ENCODE peak calls at places on chromosomes 7 and 10, in seven cellular contexts. V is kidney; Y is AG04450; P is endodermal cell; X is CD4-positive, alpha-beta T cell; F is amniotic stem cell; C is cardiac fibroblast. H is an unnamed sample.

GRCh38 chr10:69327463-69328345 is 49.4 kb downstream of the HK1 start:
- DNase-seq in C (peak), Y (no peak), F (no peak), P (peak), V (peak), X (peak), H (peak)

GRCh38 chr10:9911488-9911887 is 1106.2 kb upstream of the CELF2 start:
- DNase-seq in V (no peak), C (no peak), Y (no peak), F (no peak), X (no peak), P (peak), H (no peak)

GRCh38 chr7:23474098-23474828 is 4.0 kb upstream of the IGF2BP3 start:
- DNase-seq in F (peak), V (peak), X (no peak), C (peak), Y (peak), P (peak), H (peak)

GRCh38 chr7:77917500-77918262 is 119.1 kb downstream of the PHTF2 start:
- DNase-seq in F (no peak), Y (no peak), X (no peak), V (no peak), C (no peak), P (no peak), H (no peak)

GRCh38 chr10:15879058-15879457 is 18.8 kb upstream of the MINDY3 start:
- DNase-seq in F (peak), X (no peak), Y (no peak), C (peak), V (no peak), P (no peak), H (no peak)

GRCh38 chr10:68296833-68297232 is 35.0 kb upstream of the HNRNPH3 start:
- DNase-seq in C (no peak), P (no peak), F (no peak), Y (no peak), X (no peak), V (no peak), H (no peak)

GRCh38 chr7:125255793-125256192 is 326.2 kb upstream of the POT1 start:
- DNase-seq in F (no peak), V (no peak), C (no peak), X (no peak), Y (no peak), P (no peak), H (no peak)

GRCh38 chr7:157901166-157901565 is 564.4 kb downstream of the DNAJB6 start:
- DNase-seq in F (no peak), C (no peak), V (no peak), P (peak), X (no peak), Y (no peak), H (no peak)

GRCh38 chr7:88217675-88218427 is 2.0 kb downstream of the SRI start:
- DNase-seq in V (no peak), C (no peak), X (no peak), F (no peak), Y (no peak), P (no peak), H (no peak)

GRCh38 chr7:1920886-1921285 is 250.8 kb downstream of the ELFN1 start:
- DNase-seq in Y (no peak), C (no peak), X (no peak), F (no peak), V (peak), P (no peak), H (no peak)

GRCh38 chr10:8331896-8332729 is 277.6 kb downstream of the GATA3 start:
- DNase-seq in F (no peak), Y (no peak), P (peak), X (peak), V (peak), C (peak), H (peak)

GRCh38 chr7:150668472-150668911 is 17.0 kb upstream of the GIMAP2 start:
- DNase-seq in Y (no peak), F (no peak), C (no peak), V (no peak), X (peak), P (no peak), H (no peak)

GRCh38 chr7:131845573-131846337 is 289.3 kb upstream of the PODXL start:
- DNase-seq in Y (no peak), C (no peak), V (no peak), F (no peak), X (no peak), P (no peak), H (no peak)

GRCh38 chr10:4194231-4194630 is 409.2 kb upstream of the KLF6 start:
- DNase-seq in C (no peak), V (no peak), F (no peak), X (no peak), P (no peak), Y (no peak), H (no peak)

GRCh38 chr7:30196408-30196807 is 61.6 kb downstream of the MTURN start:
- DNase-seq in F (no peak), Y (no peak), P (no peak), V (no peak), X (no peak), C (no peak), H (no peak)

GRCh38 chr7:28732037-28732869 is 225.9 kb downstream of the TRIL start:
- DNase-seq in V (no peak), Y (peak), F (no peak), C (peak), X (no peak), P (no peak), H (no peak)

GRCh38 chr7:2666588-2667250 is 21.3 kb upstream of the AMZ1 start:
- DNase-seq in X (no peak), P (no peak), Y (no peak), C (peak), V (no peak), F (no peak), H (no peak)

GRCh38 chr7:28163955-28164354 is 16.6 kb downstream of the JAZF1 start:
- DNase-seq in C (peak), P (no peak), X (no peak), V (no peak), F (no peak), Y (peak), H (no peak)

GRCh38 chr10:57983226-57983870 is 284.3 kb downstream of the IPMK start:
- DNase-seq in F (no peak), C (no peak), V (no peak), Y (no peak), X (no peak), P (no peak), H (no peak)

GRCh38 chr10:659710-660141 is 29.7 kb downstream of the DIP2C start:
- DNase-seq in Y (peak), C (peak), F (peak), P (peak), X (no peak), V (no peak), H (no peak)

GRCh38 chr7:101669307-101669706 is 40.2 kb upstream of the MYL10 start:
- DNase-seq in P (no peak), V (no peak), X (no peak), Y (no peak), F (no peak), C (no peak), H (no peak)

GRCh38 chr10:88820990-88821389 is 18.5 kb downstream of the LIPM start:
- DNase-seq in V (no peak), P (no peak), Y (peak), C (peak), X (no peak), F (peak), H (no peak)

GRCh38 chr7:31251441-31251840 is 89.1 kb downstream of the NEUROD6 start:
- DNase-seq in P (peak), C (no peak), X (no peak), Y (no peak), F (no peak), V (no peak), H (no peak)

GRCh38 chr7:68434857-68435256 is 1163.4 kb upstream of the AUTS2 start:
- DNase-seq in X (no peak), P (no peak), Y (no peak), V (peak), F (no peak), C (no peak), H (no peak)

GRCh38 chr7:134899729-134900128 is 86.6 kb upstream of the AGBL3 start:
- DNase-seq in Y (no peak), F (no peak), P (no peak), C (peak), V (no peak), X (no peak), H (no peak)

GRCh38 chr7:51263631-51264484 is 52.8 kb downstream of the COBL start:
- DNase-seq in Y (no peak), C (no peak), P (no peak), V (no peak), F (no peak), X (no peak), H (peak)

GRCh38 chr7:99005776-99006175 is 127.4 kb downstream of the TRRAP start:
- DNase-seq in V (no peak), C (no peak), X (no peak), Y (no peak), F (no peak), P (peak), H (no peak)

GRCh38 chr7:149599636-149600206 is 102.1 kb upstream of the ZNF746 start:
- DNase-seq in P (no peak), Y (no peak), X (no peak), F (no peak), V (no peak), C (no peak), H (no peak)

H was measured in left colon.